ENCODE peak calls at places on chromosomes 3 and 15, in ten cellular contexts. W is left lung; G is CD4-positive, CD25-positive, alpha-beta regulatory T cell; R is foreskin keratinocyte; S is colonic mucosa; A is lung; O is heart right ventricle; P is psoas muscle; E is upper lobe of right lung; I is PC-9. Y is an unnamed sample. For H3K4me1, the result is how much of the 10 kb centered on the place peaks cover.

GRCh38 chr15:85800460-85801123 is 5.9 kb upstream of the KLHL25 start:
- DNase-seq in E (peak), A (peak), I (peak), O (peak), P (peak), R (no peak), G (no peak), S (peak), W (peak), Y (peak)

GRCh38 chr3:183634707-183635106 is 716 bp upstream of the KLHL24 start:
- DNase-seq in G (no peak), R (no peak), S (no peak), P (peak), W (no peak), O (no peak), A (no peak), I (no peak), E (no peak), Y (no peak)

GRCh38 chr3:117814975-117815374 is 1105.4 kb downstream of the TUSC7 start:
- DNase-seq in A (no peak), G (no peak), O (no peak), E (no peak), R (no peak), S (no peak), W (no peak), I (no peak), P (no peak), Y (no peak)

GRCh38 chr15:57376695-57377477 is 581 bp downstream of the CGNL1 start:
- DNase-seq in A (peak), I (peak), S (peak), P (peak), E (peak), W (peak), O (peak), R (no peak), G (no peak), Y (no peak)

GRCh38 chr3:48564022-48564421 is 441 bp upstream of the UCN2 start:
- DNase-seq in O (no peak), W (peak), I (peak), S (peak), R (no peak), A (peak), G (no peak), E (peak), P (peak), Y (peak)

GRCh38 chr3:9196009-9196408 is 53.4 kb downstream of the SRGAP3 start:
- DNase-seq in O (no peak), I (no peak), R (no peak), S (no peak), W (no peak), G (no peak), P (no peak), E (no peak), A (no peak), Y (no peak)

GRCh38 chr3:14561051-14561634 is 21.0 kb upstream of the GRIP2 start:
- DNase-seq in W (no peak), G (no peak), E (no peak), R (no peak), O (no peak), P (no peak), A (no peak), S (no peak), I (no peak), Y (no peak)

GRCh38 chr3:10396931-10397330 is 76.0 kb upstream of the SEC13 start:
- DNase-seq in A (no peak), O (no peak), W (no peak), S (no peak), I (no peak), P (peak), R (no peak), E (no peak), G (no peak), Y (no peak)

GRCh38 chr3:176939022-176939817 is 258.1 kb downstream of the TBL1XR1 start:
- DNase-seq in A (peak), S (peak), E (no peak), P (no peak), W (no peak), I (peak), R (peak), O (peak), G (peak), Y (peak)

GRCh38 chr15:67601008-67601620 is 58.6 kb downstream of the MAP2K5 start:
- DNase-seq in P (no peak), I (no peak), G (no peak), O (no peak), W (no peak), R (no peak), A (no peak), E (no peak), S (no peak), Y (no peak)

GRCh38 chr3:126965526-126966080 is 17.3 kb upstream of the PLXNA1 start:
- DNase-seq in A (no peak), E (no peak), P (peak), W (no peak), O (no peak), G (no peak), S (no peak), I (no peak), R (no peak), Y (no peak)

GRCh38 chr15:94480289-94480834 is 249.0 kb downstream of the MCTP2 start:
- DNase-seq in R (no peak), G (no peak), E (no peak), A (no peak), P (no peak), O (no peak), W (no peak), I (no peak), S (no peak), Y (no peak)

GRCh38 chr15:93066103-93066725 is 22.8 kb downstream of the RGMA start:
- DNase-seq in W (no peak), I (no peak), G (no peak), R (no peak), A (no peak), E (no peak), S (no peak), P (peak), O (no peak), Y (no peak)

GRCh38 chr3:157551961-157552360 is 48.7 kb upstream of the VEPH1 start:
- DNase-seq in E (no peak), I (no peak), R (no peak), O (no peak), G (no peak), A (no peak), W (no peak), P (no peak), S (no peak), Y (no peak)

GRCh38 chr15:65008989-65009388 is 19.3 kb upstream of the SPG21 start:
- DNase-seq in W (no peak), G (no peak), I (no peak), A (no peak), P (no peak), R (no peak), O (no peak), S (no peak), E (no peak), Y (no peak)

GRCh38 chr3:50211930-50212329 is 6.9 kb downstream of the SLC38A3 start:
- DNase-seq in R (no peak), E (no peak), G (no peak), A (no peak), O (no peak), W (no peak), S (no peak), I (no peak), P (no peak), Y (no peak)

GRCh38 chr15:67080900-67081431 is 15.6 kb downstream of the SMAD3 start:
- DNase-seq in I (no peak), E (peak), P (peak), A (peak), W (peak), O (peak), R (no peak), G (no peak), S (peak), Y (no peak)

GRCh38 chr15:92492556-92492955 is 98.9 kb downstream of the ST8SIA2 start:
- DNase-seq in S (no peak), P (no peak), E (no peak), I (no peak), O (no peak), R (no peak), G (no peak), A (no peak), W (no peak), Y (no peak)

GRCh38 chr3:48478631-48479555 is 25.1 kb downstream of the SHISA5 start:
- DNase-seq in G (peak), E (no peak), W (no peak), A (no peak), P (no peak), R (peak), I (no peak), O (no peak), S (no peak), Y (no peak)

GRCh38 chr15:84702961-84703482 is 12.9 kb downstream of the SEC11A start:
- DNase-seq in P (no peak), R (no peak), G (no peak), O (peak), E (no peak), S (peak), I (no peak), W (no peak), A (peak), Y (peak)

GRCh38 chr3:55327131-55327920 is 159.8 kb downstream of the WNT5A start:
- DNase-seq in A (no peak), I (no peak), E (no peak), P (no peak), S (no peak), G (no peak), O (no peak), W (no peak), R (no peak), Y (no peak)

GRCh38 chr3:188090626-188091309 is 63.2 kb upstream of the LPP start:
- DNase-seq in A (no peak), E (no peak), G (no peak), S (no peak), I (no peak), P (no peak), O (no peak), W (no peak), R (no peak), Y (no peak)

GRCh38 chr3:127068111-127068810 is 85.3 kb downstream of the PLXNA1 start:
- DNase-seq in I (no peak), S (no peak), G (no peak), R (no peak), P (peak), W (no peak), A (no peak), O (no peak), E (peak), Y (no peak)

GRCh38 chr3:31461441-31461840 is 71.3 kb upstream of the STT3B start:
- DNase-seq in I (no peak), E (no peak), O (no peak), R (no peak), A (no peak), S (no peak), P (no peak), G (no peak), W (no peak), Y (no peak)
- H3K27ac ChIP-seq in I (no peak), E (no peak), O (no peak), R (no peak), A (no peak), S (no peak), P (no peak), G (no peak), W (no peak), Y (peak)

DNA sequence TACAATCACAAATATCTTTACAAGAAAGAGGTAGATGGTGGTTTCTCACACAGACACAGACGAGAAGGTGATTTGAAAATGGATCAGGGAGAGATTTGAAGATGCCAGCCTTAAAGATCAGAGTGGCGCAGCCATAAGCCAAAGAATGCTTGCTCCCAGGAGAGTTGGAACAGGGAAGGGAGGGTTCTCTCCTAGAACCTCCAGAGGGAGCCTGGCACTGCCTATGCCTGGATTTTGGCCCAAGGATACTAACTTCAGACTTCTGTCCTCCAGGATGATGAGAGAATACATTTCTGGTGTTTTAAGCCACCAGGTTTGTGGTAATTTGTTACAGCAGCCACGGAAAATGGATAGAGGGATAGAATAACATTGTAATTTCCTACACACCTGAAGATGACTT is 279.1 kb downstream of the FAM43A start:
- DNase-seq in W (no peak), A (no peak), R (no peak), G (no peak), I (no peak), S (no peak), P (no peak), E (peak), O (no peak), Y (peak)
- H3K4me1 ChIP-seq in W (under half), A (under half), R (under half), G (under half), I (under half), S (under half), P (under half), E (under half), O (under half), Y (under half)

DNA sequence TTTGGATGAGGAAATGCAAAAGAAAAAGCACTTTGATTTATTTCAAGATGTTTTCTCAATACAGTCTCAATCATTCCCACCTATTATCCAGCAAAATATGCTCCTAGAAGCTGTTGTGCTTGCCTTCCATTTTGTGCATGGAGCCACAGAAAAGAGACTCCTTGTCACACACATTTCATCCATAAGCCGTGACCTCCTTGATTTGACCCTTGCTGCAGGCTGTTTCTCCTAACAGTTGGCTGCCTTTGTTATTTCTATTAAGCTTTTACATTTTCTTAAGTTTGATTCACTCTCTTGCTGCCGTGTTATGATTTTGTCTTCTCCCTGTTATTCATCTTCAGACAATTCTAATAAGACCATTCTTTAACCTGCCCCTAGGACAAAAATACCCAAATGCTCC is 124.2 kb upstream of the PLAAT1 start:
- DNase-seq in S (no peak), O (no peak), A (no peak), R (no peak), W (no peak), G (no peak), I (no peak), E (no peak), P (no peak), Y (no peak)
- H3K27ac ChIP-seq in S (no peak), O (no peak), A (no peak), R (no peak), W (no peak), G (no peak), I (no peak), E (no peak), P (no peak), Y (no peak)

GRCh38 chr3:61378321-61378720 is 127.1 kb upstream of the FHIT start:
- DNase-seq in W (no peak), I (no peak), P (no peak), G (no peak), E (no peak), A (no peak), S (no peak), R (no peak), O (no peak), Y (no peak)
- H3K4me1 ChIP-seq in W (under half), I (under half), P (under half), G (under half), E (under half), A (under half), S (under half), R (under half), O (under half), Y (under half)

DNA sequence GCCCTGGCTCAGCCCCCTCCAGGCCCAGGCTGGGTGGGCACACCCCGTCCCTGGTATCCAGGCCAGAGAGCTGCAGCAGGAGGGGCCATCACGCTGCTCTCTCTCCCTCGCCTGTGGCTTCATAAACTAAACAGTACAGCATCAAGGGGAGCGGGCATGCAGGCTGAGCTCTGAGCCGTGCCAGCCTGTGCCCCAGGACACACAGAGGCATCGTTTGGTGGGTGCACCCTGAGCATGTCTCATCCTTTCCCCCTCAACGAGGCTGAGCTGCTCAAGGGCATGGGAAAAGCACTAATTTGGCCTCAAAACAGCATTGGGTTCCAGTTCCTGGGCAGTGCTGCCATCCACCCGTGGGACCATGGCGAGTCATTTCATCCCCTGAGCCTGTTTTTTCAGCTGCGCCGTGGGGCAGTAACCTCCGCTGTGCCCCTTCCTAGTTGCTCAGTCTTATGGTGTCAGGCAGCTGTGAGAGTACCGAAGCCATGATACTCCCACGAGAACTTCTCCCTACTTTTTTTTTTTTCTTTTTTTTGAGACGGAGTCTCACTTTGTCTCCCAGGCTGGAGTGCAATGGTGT is 79.6 kb downstream of the CPN2 start:
- DNase-seq in G (no peak), I (no peak), E (peak), S (no peak), O (no peak), A (no peak), P (no peak), R (no peak), W (no peak), Y (no peak)
- H3K27ac ChIP-seq in G (no peak), I (peak), E (peak), S (peak), O (peak), A (peak), P (peak), R (no peak), W (peak), Y (peak)

DNA sequence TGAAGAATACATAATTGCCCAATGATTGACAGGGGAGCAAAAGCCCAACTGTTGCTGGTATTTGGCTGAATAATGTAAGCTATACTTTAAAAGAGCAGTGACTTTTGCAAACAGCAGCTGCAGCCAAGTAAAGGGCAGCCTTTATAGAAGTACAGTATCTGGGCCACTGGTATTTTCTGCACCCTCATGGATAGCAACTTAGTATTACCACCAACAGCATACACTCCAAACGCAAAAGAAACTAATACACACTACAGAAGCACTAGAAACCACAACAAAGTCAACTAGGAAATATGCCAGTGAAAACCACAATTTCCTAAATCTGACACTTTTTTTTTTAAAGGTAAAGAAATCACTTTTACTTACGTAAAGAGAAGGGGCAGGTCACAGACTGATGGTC is 206.2 kb downstream of the TIGIT start:
- DNase-seq in P (no peak), A (no peak), I (no peak), G (peak), S (no peak), E (no peak), W (no peak), O (no peak), R (no peak), Y (no peak)
- H3K4me1 ChIP-seq in P (half or more), A (under half), I (half or more), G (under half), S (under half), E (under half), W (under half), O (under half), R (under half), Y (under half)

DNA sequence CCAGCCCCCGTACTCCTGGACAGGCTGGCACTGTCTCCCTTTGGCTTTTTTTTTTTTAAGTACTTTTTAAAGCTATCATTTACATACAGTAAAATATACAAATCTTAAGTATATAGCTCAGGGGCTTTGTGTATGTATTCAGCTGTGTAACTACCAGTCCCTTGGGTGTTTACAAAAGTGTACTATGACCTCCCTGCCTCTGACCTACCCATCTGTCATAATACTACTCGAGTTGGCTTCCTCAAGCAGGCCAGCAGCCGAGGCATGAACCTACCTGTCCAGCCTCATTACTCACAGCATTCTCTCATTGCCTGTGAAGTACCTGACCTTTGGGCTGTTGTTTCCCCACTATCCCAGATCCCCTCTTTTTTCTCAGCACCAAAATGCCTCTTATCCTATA is 33.2 kb downstream of the ABHD2 start:
- DNase-seq in R (peak), P (no peak), O (no peak), A (no peak), S (peak), I (no peak), G (no peak), W (no peak), E (no peak), Y (peak)
- H3K27ac ChIP-seq in R (no peak), P (peak), O (peak), A (peak), S (peak), I (peak), G (no peak), W (peak), E (peak), Y (peak)

GRCh38 chr3:171428892-171429291 is 31.3 kb downstream of the TNIK start:
- DNase-seq in R (no peak), I (no peak), P (no peak), O (no peak), W (no peak), G (no peak), S (no peak), A (no peak), E (no peak), Y (no peak)
- H3K4me1 ChIP-seq in R (under half), I (under half), P (under half), O (under half), W (under half), G (under half), S (under half), A (under half), E (under half), Y (under half)

GRCh38 chr15:63818191-63818590 is 15.6 kb downstream of the HERC1 start:
- DNase-seq in R (no peak), P (no peak), E (no peak), O (no peak), I (no peak), S (peak), G (no peak), A (no peak), W (no peak), Y (no peak)
- H3K27ac ChIP-seq in R (no peak), P (no peak), E (no peak), O (peak), I (no peak), S (no peak), G (no peak), A (no peak), W (peak), Y (no peak)

DNA sequence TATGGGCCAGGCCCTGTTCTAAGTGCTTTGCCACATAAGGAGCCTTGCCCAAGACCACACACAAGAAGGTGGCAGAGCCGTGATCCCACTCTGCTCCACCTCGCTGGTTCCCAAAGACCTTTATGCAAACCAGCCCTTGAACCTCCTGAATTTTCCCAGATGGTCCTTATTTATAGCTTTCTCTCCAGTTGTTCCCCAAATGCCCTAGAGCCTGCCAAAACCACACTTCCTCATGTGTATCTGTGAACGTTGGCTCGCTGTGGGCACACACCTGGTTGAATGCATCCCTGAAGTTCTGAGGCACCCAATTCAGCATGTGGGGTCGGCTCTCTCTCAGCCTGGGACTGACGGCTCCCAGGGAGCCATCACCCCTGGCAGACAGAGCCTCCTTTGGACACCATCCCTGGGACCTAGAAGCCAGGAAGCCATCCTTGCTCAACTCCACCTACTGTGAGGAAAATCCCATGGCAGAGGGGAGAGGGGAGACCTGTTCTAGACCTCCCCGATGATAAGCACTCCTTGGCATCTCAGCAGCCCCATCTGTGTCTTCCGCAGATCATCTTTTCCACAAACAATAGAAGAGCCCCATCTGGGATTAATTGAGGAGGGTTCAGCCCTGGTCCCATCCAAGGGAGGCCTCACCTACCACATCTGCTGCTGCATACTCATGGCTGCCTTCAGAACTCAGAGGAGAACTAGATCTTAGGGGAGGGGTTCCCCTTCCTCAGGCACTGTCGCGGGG is 42.3 kb upstream of the LIMD1 start:
- DNase-seq in O (no peak), A (no peak), S (no peak), W (no peak), I (no peak), P (no peak), E (no peak), G (no peak), R (no peak), Y (no peak)
- H3K4me1 ChIP-seq in O (under half), A (under half), S (under half), W (under half), I (half or more), P (half or more), E (half or more), G (under half), R (under half), Y (under half)

Y was measured in stomach.